ENCODE peak calls at places on chromosomes 11 and 22, in six cellular contexts. X is HCT116, L is SK-N-SH, D is K562, I is H1, W is HepG2. N is an unnamed sample.
A peak's percentile ranks its signal among the peaks of the same experiment; 100 is the strongest.

GRCh38 chr22:20577045-20577444 is 69.6 kb downstream of the MED15 start:
- DNase-seq in D (no peak), I (no peak), W (no peak), X (no peak), L (no peak), N (no peak)

GRCh38 chr11:5441414-5441813 is at the start of gene OR51I1:
- DNase-seq in X (no peak), D (no peak), I (no peak), W (no peak), L (no peak), N (no peak)

GRCh38 chr11:64268687-64269379 is 15.6 kb downstream of the BAD start:
- DNase-seq in I (no peak), X (no peak), L (peak; percentile 77), W (peak; percentile 33), D (peak; percentile 45), N (no peak)

GRCh38 chr22:32761251-32761903 is 40.1 kb upstream of the TIMP3 start:
- DNase-seq in X (no peak), L (no peak), I (no peak), D (no peak), W (no peak), N (no peak)

GRCh38 chr11:13535819-13536218 is 40.0 kb upstream of the PTH start:
- DNase-seq in D (peak; percentile 9), W (peak; percentile 6), I (peak; percentile 5), L (peak; percentile 7), X (peak; percentile 6), N (no peak)

GRCh38 chr11:116062129-116062525 is 557.9 kb upstream of the CADM1 start:
- DNase-seq in X (no peak), D (no peak), W (no peak), L (no peak), I (no peak), N (peak; percentile 10)

GRCh38 chr11:67456068-67456705 is 1.0 kb downstream of the CABP4 start:
- DNase-seq in L (no peak), D (no peak), I (no peak), W (no peak), X (no peak), N (no peak)

GRCh38 chr22:31871475-31871874 is 72.9 kb upstream of the YWHAH start:
- DNase-seq in I (no peak), W (no peak), D (no peak), X (no peak), L (no peak), N (no peak)

GRCh38 chr22:49961601-49962011 is 1.0 kb downstream of the PIM3 start:
- DNase-seq in W (no peak), D (no peak), L (no peak), X (no peak), I (no peak), N (no peak)
- TF ChIP-seq JUND in W (no peak), D (no peak), L (no peak), X (no peak), I (no peak), N (no peak)

DNA sequence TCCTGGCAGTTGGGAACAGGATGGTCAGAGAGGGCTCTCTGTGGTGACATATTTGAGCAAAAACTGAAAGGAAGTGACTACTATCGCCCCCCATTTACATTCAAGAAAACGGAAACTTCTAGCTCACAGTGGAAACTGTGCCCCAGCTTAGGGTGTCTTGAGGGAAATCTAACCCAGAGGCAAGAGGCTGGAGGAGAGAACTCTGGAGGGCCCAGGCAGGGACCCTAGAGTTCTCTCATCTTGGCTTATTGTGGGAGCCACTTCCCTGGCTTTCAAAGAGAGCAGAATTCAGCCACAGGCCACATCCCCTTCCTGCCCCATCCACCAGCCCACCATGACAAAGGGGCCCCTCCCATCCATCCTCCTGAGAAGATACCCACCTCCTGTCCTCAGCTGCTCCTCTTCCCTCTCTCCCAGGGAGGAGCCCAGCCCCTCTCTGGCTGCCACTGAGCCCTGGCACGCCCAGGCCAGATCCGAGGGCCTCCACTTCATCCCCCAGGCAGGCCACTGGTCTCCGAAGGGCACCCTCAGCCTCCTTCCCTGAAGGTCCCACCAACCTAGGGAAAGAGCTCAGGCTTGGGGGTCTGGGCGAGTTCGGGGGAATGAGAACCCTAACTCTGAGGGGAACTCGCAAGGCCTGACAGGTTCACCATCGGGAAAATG is 1.6 kb upstream of the TMPRSS13 start:
- DNase-seq in X (no peak), W (no peak), I (no peak), L (no peak), D (no peak), N (no peak)
- TF ChIP-seq JUND in X (no peak), W (no peak), I (no peak), L (no peak), D (no peak), N (no peak)

DNA sequence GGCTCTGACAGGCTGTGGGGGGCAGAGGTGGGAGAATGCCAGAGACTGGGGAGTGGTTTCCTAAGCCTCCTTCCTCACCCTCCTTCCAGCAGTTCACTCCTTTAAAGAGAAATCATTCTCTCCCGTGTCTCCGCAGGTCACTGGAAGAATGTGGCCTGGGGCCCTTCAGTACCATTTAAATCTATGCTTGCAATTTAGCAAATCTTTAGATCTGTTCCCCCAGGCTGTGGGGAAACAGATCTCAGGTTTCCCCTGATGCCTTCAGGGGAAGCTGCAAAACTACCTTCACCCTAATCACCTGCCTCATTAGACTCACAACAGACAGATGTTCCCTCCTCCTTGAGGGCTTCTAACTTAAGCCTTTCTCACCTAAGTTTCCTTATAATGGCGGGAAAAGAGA is 55.3 kb downstream of the KIRREL3 start:
- DNase-seq in I (no peak), D (no peak), L (no peak), X (no peak), W (no peak), N (no peak)
- TF ChIP-seq JUND in I (no peak), D (no peak), L (no peak), X (no peak), W (no peak), N (no peak)

GRCh38 chr11:9971894-9972293 is 308.0 kb downstream of the SWAP70 start:
- DNase-seq in I (no peak), X (no peak), D (no peak), W (no peak), L (no peak), N (no peak)

GRCh38 chr11:9974375-9974774 is 310.5 kb downstream of the SWAP70 start:
- DNase-seq in D (no peak), I (no peak), X (no peak), W (no peak), L (no peak), N (peak; percentile 16)

GRCh38 chr11:9973921-9974320 is 310.0 kb downstream of the SWAP70 start:
- DNase-seq in W (no peak), L (no peak), I (no peak), D (no peak), X (no peak), N (no peak)

GRCh38 chr11:9972917-9973504 is 309.1 kb downstream of the SWAP70 start:
- DNase-seq in I (no peak), X (peak; percentile 16), L (peak; percentile 67), D (peak; percentile 57), W (peak; percentile 40), N (peak; percentile 75)

DNA sequence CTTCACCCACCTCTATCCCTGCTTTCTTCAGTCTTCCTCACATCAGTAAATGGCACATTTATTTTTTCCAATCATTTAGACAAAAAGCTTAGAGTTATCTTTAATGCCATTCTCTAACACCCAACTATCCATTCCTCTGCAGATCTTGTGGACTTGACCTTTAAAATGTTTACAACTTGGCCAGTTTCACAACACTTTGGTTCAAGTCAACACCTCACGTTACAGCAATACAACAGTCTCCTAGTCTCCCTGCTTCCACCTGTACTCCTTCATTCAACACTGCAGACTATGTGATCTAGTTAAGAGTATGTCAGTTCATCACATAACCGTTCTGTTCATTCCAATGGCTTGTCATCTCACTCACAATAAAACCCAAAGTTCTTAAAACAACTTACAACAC is 305.2 kb downstream of the SWAP70 start:
- DNase-seq in D (no peak), X (no peak), W (no peak), L (no peak), I (no peak), N (no peak)
- TF ChIP-seq JUND in D (no peak), X (no peak), W (no peak), L (no peak), I (no peak), N (no peak)

GRCh38 chr11:19498986-19499669 is 213.5 kb upstream of the NAV2 start:
- DNase-seq in I (no peak), L (no peak), W (no peak), D (no peak), X (no peak), N (no peak)
- TF ChIP-seq JUND in I (no peak), L (no peak), W (no peak), D (no peak), X (no peak), N (no peak)

DNA sequence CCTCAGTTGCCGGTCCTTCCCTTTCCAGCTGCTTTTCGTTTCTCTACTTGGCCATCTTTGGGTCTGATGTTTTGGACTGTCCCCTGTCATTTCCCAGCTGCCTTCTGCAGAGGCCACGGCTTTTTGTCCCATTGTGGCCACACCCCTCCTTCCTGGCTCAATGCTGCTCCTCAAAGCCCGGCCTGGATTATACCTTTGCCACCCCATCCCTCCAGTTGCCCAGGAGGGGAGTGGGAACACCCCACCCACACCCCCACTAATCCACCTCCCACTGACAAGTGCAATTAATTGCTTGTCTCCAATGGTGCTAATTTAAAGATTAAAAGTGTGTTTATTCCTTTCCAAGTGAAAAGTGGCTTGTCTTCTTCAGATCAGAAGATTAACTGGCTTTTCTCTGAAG is 34.2 kb upstream of the CSNK2A3 start:
- DNase-seq in W (no peak), X (no peak), D (no peak), L (no peak), I (no peak), N (no peak)
- TF ChIP-seq JUND in W (no peak), X (no peak), D (no peak), L (no peak), I (no peak), N (no peak)

GRCh38 chr11:134374891-134375550 is 37.0 kb downstream of the B3GAT1 start:
- DNase-seq in I (no peak), L (no peak), W (no peak), X (no peak), D (no peak), N (no peak)

GRCh38 chr11:134374171-134374570 is 37.9 kb downstream of the B3GAT1 start:
- DNase-seq in L (no peak), X (no peak), I (no peak), W (no peak), D (no peak), N (no peak)

GRCh38 chr11:134372536-134372935 is 39.5 kb downstream of the B3GAT1 start:
- DNase-seq in I (no peak), D (no peak), L (no peak), X (no peak), W (no peak), N (no peak)

GRCh38 chr11:134372961-134373360 is 39.1 kb downstream of the B3GAT1 start:
- DNase-seq in X (no peak), W (no peak), D (no peak), L (no peak), I (no peak), N (no peak)

GRCh38 chr11:134373591-134374052 is 38.4 kb downstream of the B3GAT1 start:
- DNase-seq in D (no peak), W (no peak), L (no peak), X (no peak), I (no peak), N (no peak)
- TF ChIP-seq JUND in D (no peak), W (no peak), L (no peak), X (no peak), I (no peak), N (no peak)

GRCh38 chr11:7892059-7892699 is 38.9 kb downstream of the OR10A6 start:
- DNase-seq in W (no peak), L (no peak), I (no peak), D (no peak), X (no peak), N (no peak)
- TF ChIP-seq JUND in W (no peak), L (no peak), I (no peak), D (no peak), X (no peak), N (no peak)